ENCODE peak calls at places on chromosomes 12 and 14, in nine cellular contexts. One of them, this sample, is unnamed.

GRCh38 chr12:10720974-10721565 is 2.1 kb downstream of the YBX3 start:
- DNase-seq in OCI-LY7: no peak
- DNase-seq in GM23248: peak; percentile 37
- DNase-seq in HCT116: no peak
- DNase-seq in hepatocyte: no peak
- DNase-seq in SK-N-SH: no peak
- DNase-seq in MM.1S: no peak
- DNase-seq in neural progenitor cell: no peak
- DNase-seq in PC-3: no peak
- DNase-seq in this sample: no peak

GRCh38 chr14:76876076-76876475 is 49.9 kb downstream of the LRRC74A start:
- DNase-seq in OCI-LY7: peak; percentile 54
- DNase-seq in GM23248: peak; percentile 85
- DNase-seq in HCT116: peak; percentile 81
- DNase-seq in hepatocyte: peak; percentile 87
- DNase-seq in SK-N-SH: peak; percentile 86
- DNase-seq in MM.1S: peak; percentile 37
- DNase-seq in neural progenitor cell: peak; percentile 83
- DNase-seq in PC-3: peak; percentile 87
- DNase-seq in this sample: peak; percentile 90

GRCh38 chr12:6772729-6773661 is 675 bp downstream of the LAG3 start:
- DNase-seq in OCI-LY7: no peak
- DNase-seq in GM23248: no peak
- DNase-seq in HCT116: no peak
- DNase-seq in hepatocyte: no peak
- DNase-seq in SK-N-SH: no peak
- DNase-seq in MM.1S: no peak
- DNase-seq in neural progenitor cell: peak; percentile 48
- DNase-seq in PC-3: no peak
- DNase-seq in this sample: no peak

GRCh38 chr14:70045715-70046535 is 142.8 kb downstream of the SLC8A3 start:
- DNase-seq in OCI-LY7: no peak
- DNase-seq in GM23248: peak; percentile 63
- DNase-seq in HCT116: peak; percentile 54
- DNase-seq in hepatocyte: peak; percentile 88
- DNase-seq in SK-N-SH: peak; percentile 82
- DNase-seq in MM.1S: no peak
- DNase-seq in neural progenitor cell: peak; percentile 84
- DNase-seq in PC-3: peak; percentile 82
- DNase-seq in this sample: peak; percentile 88

GRCh38 chr12:48796976-48797375 is 8.1 kb upstream of the ADCY6 start:
- DNase-seq in OCI-LY7: no peak
- DNase-seq in GM23248: peak; percentile 36
- DNase-seq in HCT116: no peak
- DNase-seq in hepatocyte: no peak
- DNase-seq in SK-N-SH: no peak
- DNase-seq in MM.1S: no peak
- DNase-seq in neural progenitor cell: no peak
- DNase-seq in PC-3: no peak
- DNase-seq in this sample: no peak

GRCh38 chr14:99575043-99576023 is 28.7 kb downstream of the CCDC85C start:
- DNase-seq in OCI-LY7: peak; percentile 48
- DNase-seq in GM23248: peak; percentile 41
- DNase-seq in HCT116: no peak
- DNase-seq in hepatocyte: no peak
- DNase-seq in SK-N-SH: peak; percentile 71
- DNase-seq in MM.1S: no peak
- DNase-seq in neural progenitor cell: no peak
- DNase-seq in PC-3: peak; percentile 92
- DNase-seq in this sample: no peak

GRCh38 chr12:81992461-81992860 is 233.3 kb upstream of the PPFIA2 start:
- DNase-seq in OCI-LY7: no peak
- DNase-seq in GM23248: peak; percentile 5
- DNase-seq in HCT116: peak; percentile 21
- DNase-seq in hepatocyte: peak; percentile 26
- DNase-seq in SK-N-SH: peak; percentile 13
- DNase-seq in MM.1S: no peak
- DNase-seq in neural progenitor cell: peak; percentile 59
- DNase-seq in PC-3: no peak
- DNase-seq in this sample: peak; percentile 56

GRCh38 chr12:68374315-68374982 is 42.3 kb upstream of the MDM1 start:
- DNase-seq in OCI-LY7: no peak
- DNase-seq in GM23248: no peak
- DNase-seq in HCT116: no peak
- DNase-seq in hepatocyte: no peak
- DNase-seq in SK-N-SH: no peak
- DNase-seq in MM.1S: peak; percentile 98
- DNase-seq in neural progenitor cell: no peak
- DNase-seq in PC-3: peak; percentile 70
- DNase-seq in this sample: no peak

GRCh38 chr12:108850854-108851573 is 6.4 kb downstream of the SSH1 start:
- DNase-seq in OCI-LY7: peak; percentile 55
- DNase-seq in GM23248: peak; percentile 87
- DNase-seq in HCT116: no peak
- DNase-seq in hepatocyte: no peak
- DNase-seq in SK-N-SH: peak; percentile 85
- DNase-seq in MM.1S: no peak
- DNase-seq in neural progenitor cell: no peak
- DNase-seq in PC-3: no peak
- DNase-seq in this sample: no peak

GRCh38 chr14:92747701-92748258 is 647 bp downstream of the LGMN start:
- DNase-seq in OCI-LY7: peak; percentile 15
- DNase-seq in GM23248: peak; percentile 65
- DNase-seq in HCT116: no peak
- DNase-seq in hepatocyte: peak; percentile 26
- DNase-seq in SK-N-SH: peak; percentile 25
- DNase-seq in MM.1S: peak; percentile 15
- DNase-seq in neural progenitor cell: peak; percentile 55
- DNase-seq in PC-3: peak; percentile 35
- DNase-seq in this sample: peak; percentile 35

GRCh38 chr12:95611676-95612309 is 60.5 kb upstream of the USP44 start:
- DNase-seq in OCI-LY7: no peak
- DNase-seq in GM23248: no peak
- DNase-seq in HCT116: peak; percentile 34
- DNase-seq in hepatocyte: peak; percentile 59
- DNase-seq in SK-N-SH: no peak
- DNase-seq in MM.1S: no peak
- DNase-seq in neural progenitor cell: no peak
- DNase-seq in PC-3: peak; percentile 80
- DNase-seq in this sample: peak; percentile 70

GRCh38 chr12:3289702-3290101 is 201.3 kb upstream of the PRMT8 start:
- DNase-seq in OCI-LY7: no peak
- DNase-seq in GM23248: no peak
- DNase-seq in HCT116: no peak
- DNase-seq in hepatocyte: no peak
- DNase-seq in SK-N-SH: no peak
- DNase-seq in MM.1S: no peak
- DNase-seq in neural progenitor cell: no peak
- DNase-seq in PC-3: no peak
- DNase-seq in this sample: no peak

GRCh38 chr12:130044991-130045621 is 117.2 kb upstream of the FZD10 start:
- DNase-seq in OCI-LY7: no peak
- DNase-seq in GM23248: no peak
- DNase-seq in HCT116: no peak
- DNase-seq in hepatocyte: peak; percentile 64
- DNase-seq in SK-N-SH: no peak
- DNase-seq in MM.1S: no peak
- DNase-seq in neural progenitor cell: peak; percentile 69
- DNase-seq in PC-3: no peak
- DNase-seq in this sample: peak; percentile 34

GRCh38 chr12:57775044-57775443 is 2.6 kb downstream of the EEF1AKMT3 start:
- DNase-seq in OCI-LY7: no peak
- DNase-seq in GM23248: no peak
- DNase-seq in HCT116: no peak
- DNase-seq in hepatocyte: no peak
- DNase-seq in SK-N-SH: no peak
- DNase-seq in MM.1S: no peak
- DNase-seq in neural progenitor cell: no peak
- DNase-seq in PC-3: no peak
- DNase-seq in this sample: no peak

GRCh38 chr12:55736076-55736475 is 6.8 kb upstream of the GDF11 start:
- DNase-seq in OCI-LY7: no peak
- DNase-seq in GM23248: no peak
- DNase-seq in HCT116: no peak
- DNase-seq in hepatocyte: no peak
- DNase-seq in SK-N-SH: no peak
- DNase-seq in MM.1S: no peak
- DNase-seq in neural progenitor cell: no peak
- DNase-seq in PC-3: no peak
- DNase-seq in this sample: no peak

GRCh38 chr14:87785868-87786267 is 207.1 kb downstream of the GALC start:
- DNase-seq in OCI-LY7: no peak
- DNase-seq in GM23248: no peak
- DNase-seq in HCT116: no peak
- DNase-seq in hepatocyte: no peak
- DNase-seq in SK-N-SH: no peak
- DNase-seq in MM.1S: no peak
- DNase-seq in neural progenitor cell: no peak
- DNase-seq in PC-3: no peak
- DNase-seq in this sample: no peak

GRCh38 chr12:41407240-41407799 is 219.2 kb downstream of the PDZRN4 start:
- DNase-seq in OCI-LY7: no peak
- DNase-seq in GM23248: no peak
- DNase-seq in HCT116: no peak
- DNase-seq in hepatocyte: no peak
- DNase-seq in SK-N-SH: no peak
- DNase-seq in MM.1S: no peak
- DNase-seq in neural progenitor cell: peak; percentile 47
- DNase-seq in PC-3: no peak
- DNase-seq in this sample: peak; percentile 51

GRCh38 chr14:68628605-68629310 is 164.1 kb downstream of the ZFP36L1 start:
- DNase-seq in OCI-LY7: no peak
- DNase-seq in GM23248: no peak
- DNase-seq in HCT116: no peak
- DNase-seq in hepatocyte: peak; percentile 64
- DNase-seq in SK-N-SH: no peak
- DNase-seq in MM.1S: no peak
- DNase-seq in neural progenitor cell: peak; percentile 30
- DNase-seq in PC-3: peak; percentile 38
- DNase-seq in this sample: peak; percentile 54
- TF ChIP-seq EZH2phosphoT487 in OCI-LY7: no peak
- TF ChIP-seq EZH2phosphoT487 in GM23248: no peak
- TF ChIP-seq EZH2phosphoT487 in HCT116: no peak
- TF ChIP-seq EZH2phosphoT487 in hepatocyte: no peak
- TF ChIP-seq EZH2phosphoT487 in SK-N-SH: no peak
- TF ChIP-seq EZH2phosphoT487 in MM.1S: no peak
- TF ChIP-seq EZH2phosphoT487 in neural progenitor cell: no peak
- TF ChIP-seq EZH2phosphoT487 in PC-3: no peak
- TF ChIP-seq EZH2phosphoT487 in this sample: no peak

GRCh38 chr12:32261638-32262037 is 137.7 kb upstream of the FGD4 start:
- DNase-seq in OCI-LY7: peak; percentile 87
- DNase-seq in GM23248: no peak
- DNase-seq in HCT116: no peak
- DNase-seq in hepatocyte: no peak
- DNase-seq in SK-N-SH: no peak
- DNase-seq in MM.1S: no peak
- DNase-seq in neural progenitor cell: peak; percentile 50
- DNase-seq in PC-3: no peak
- DNase-seq in this sample: peak; percentile 62
- TF ChIP-seq EZH2phosphoT487 in OCI-LY7: no peak
- TF ChIP-seq EZH2phosphoT487 in GM23248: no peak
- TF ChIP-seq EZH2phosphoT487 in HCT116: no peak
- TF ChIP-seq EZH2phosphoT487 in hepatocyte: no peak
- TF ChIP-seq EZH2phosphoT487 in SK-N-SH: no peak
- TF ChIP-seq EZH2phosphoT487 in MM.1S: no peak
- TF ChIP-seq EZH2phosphoT487 in neural progenitor cell: no peak
- TF ChIP-seq EZH2phosphoT487 in PC-3: no peak
- TF ChIP-seq EZH2phosphoT487 in this sample: no peak

GRCh38 chr12:16198884-16199283 is 78.6 kb downstream of the SLC15A5 start:
- DNase-seq in OCI-LY7: peak; percentile 98
- DNase-seq in GM23248: no peak
- DNase-seq in HCT116: no peak
- DNase-seq in hepatocyte: no peak
- DNase-seq in SK-N-SH: no peak
- DNase-seq in MM.1S: peak; percentile 79
- DNase-seq in neural progenitor cell: peak; percentile 53
- DNase-seq in PC-3: no peak
- DNase-seq in this sample: peak; percentile 54
- TF ChIP-seq EZH2phosphoT487 in OCI-LY7: no peak
- TF ChIP-seq EZH2phosphoT487 in GM23248: no peak
- TF ChIP-seq EZH2phosphoT487 in HCT116: no peak
- TF ChIP-seq EZH2phosphoT487 in hepatocyte: no peak
- TF ChIP-seq EZH2phosphoT487 in SK-N-SH: no peak
- TF ChIP-seq EZH2phosphoT487 in MM.1S: no peak
- TF ChIP-seq EZH2phosphoT487 in neural progenitor cell: no peak
- TF ChIP-seq EZH2phosphoT487 in PC-3: no peak
- TF ChIP-seq EZH2phosphoT487 in this sample: no peak

GRCh38 chr14:35877276-35877675 is 51.1 kb downstream of the BRMS1L start:
- DNase-seq in OCI-LY7: no peak
- DNase-seq in GM23248: no peak
- DNase-seq in HCT116: no peak
- DNase-seq in hepatocyte: peak; percentile 15
- DNase-seq in SK-N-SH: no peak
- DNase-seq in MM.1S: no peak
- DNase-seq in neural progenitor cell: no peak
- DNase-seq in PC-3: peak; percentile 93
- DNase-seq in this sample: no peak

GRCh38 chr14:35879141-35879648 is 53.1 kb downstream of the BRMS1L start:
- DNase-seq in OCI-LY7: no peak
- DNase-seq in GM23248: peak; percentile 49
- DNase-seq in HCT116: no peak
- DNase-seq in hepatocyte: no peak
- DNase-seq in SK-N-SH: no peak
- DNase-seq in MM.1S: no peak
- DNase-seq in neural progenitor cell: no peak
- DNase-seq in PC-3: no peak
- DNase-seq in this sample: no peak

GRCh38 chr14:35881280-35881679 is 55.1 kb downstream of the BRMS1L start:
- DNase-seq in OCI-LY7: no peak
- DNase-seq in GM23248: no peak
- DNase-seq in HCT116: no peak
- DNase-seq in hepatocyte: no peak
- DNase-seq in SK-N-SH: no peak
- DNase-seq in MM.1S: no peak
- DNase-seq in neural progenitor cell: no peak
- DNase-seq in PC-3: no peak
- DNase-seq in this sample: no peak

GRCh38 chr14:35878272-35879140 is 52.4 kb downstream of the BRMS1L start:
- DNase-seq in OCI-LY7: no peak
- DNase-seq in GM23248: peak; percentile 89
- DNase-seq in HCT116: peak; percentile 12
- DNase-seq in hepatocyte: peak; percentile 61
- DNase-seq in SK-N-SH: no peak
- DNase-seq in MM.1S: no peak
- DNase-seq in neural progenitor cell: no peak
- DNase-seq in PC-3: peak; percentile 94
- DNase-seq in this sample: no peak

DNA sequence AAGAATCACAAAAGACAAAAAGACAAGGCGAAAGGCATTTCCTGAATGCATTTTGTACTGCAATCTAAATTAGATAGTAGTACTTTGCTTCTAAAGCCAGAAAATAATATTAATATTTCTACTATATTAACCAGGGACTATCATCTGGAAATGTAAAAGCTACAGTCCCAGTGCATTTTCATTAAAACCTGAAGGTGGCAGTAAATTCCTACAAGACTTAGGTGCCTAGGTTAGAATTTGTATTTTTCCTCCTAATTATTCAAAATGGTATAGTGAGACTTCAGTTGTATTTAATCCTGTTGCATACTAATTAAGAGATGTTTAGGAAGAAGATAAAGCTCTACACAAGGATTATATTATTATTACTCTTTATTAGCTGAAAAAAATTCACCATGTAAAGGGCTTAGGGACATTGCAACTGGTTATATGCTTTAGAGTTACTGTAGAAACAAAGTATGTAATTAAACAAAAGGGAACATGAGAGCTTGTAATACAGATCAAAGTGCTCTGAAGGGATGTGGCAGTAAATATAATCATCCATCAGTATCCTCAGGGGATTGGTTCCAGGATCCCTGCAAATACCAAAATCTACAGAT is 53.6 kb downstream of the BRMS1L start:
- DNase-seq in OCI-LY7: peak; percentile 45
- DNase-seq in GM23248: peak; percentile 50
- DNase-seq in HCT116: peak; percentile 18
- DNase-seq in hepatocyte: no peak
- DNase-seq in SK-N-SH: peak; percentile 39
- DNase-seq in MM.1S: no peak
- DNase-seq in neural progenitor cell: peak; percentile 18
- DNase-seq in PC-3: peak; percentile 60
- DNase-seq in this sample: peak; percentile 49
- TF ChIP-seq EZH2phosphoT487 in OCI-LY7: no peak
- TF ChIP-seq EZH2phosphoT487 in GM23248: no peak
- TF ChIP-seq EZH2phosphoT487 in HCT116: no peak
- TF ChIP-seq EZH2phosphoT487 in hepatocyte: no peak
- TF ChIP-seq EZH2phosphoT487 in SK-N-SH: no peak
- TF ChIP-seq EZH2phosphoT487 in MM.1S: no peak
- TF ChIP-seq EZH2phosphoT487 in neural progenitor cell: no peak
- TF ChIP-seq EZH2phosphoT487 in PC-3: no peak
- TF ChIP-seq EZH2phosphoT487 in this sample: no peak